ENCODE peak calls at places on chromosome 3, in seven cellular contexts. D is lower lobe of right lung, G is fibroblast of lung, H is psoas muscle, L is esophagus squamous epithelium, P is endodermal cell, F is WERI-Rb-1. O is an unnamed sample.

GRCh38 chr3:52046186-52046913 is 10.0 kb downstream of the DUSP7 start:
- DNase-seq in F (no peak), G (peak; percentile 91), P (no peak), D (no peak), L (no peak), H (peak; percentile 56), O (peak; percentile 91)

GRCh38 chr3:94413721-94414106 is 350.9 kb downstream of the NSUN3 start:
- DNase-seq in F (no peak), D (no peak), L (no peak), G (peak; percentile 87), H (no peak), P (no peak), O (peak; percentile 69)

GRCh38 chr3:172254542-172254941 is 193.7 kb downstream of the GHSR start:
- DNase-seq in F (no peak), D (no peak), L (no peak), G (no peak), H (no peak), P (no peak), O (no peak)

GRCh38 chr3:127690106-127690505 is 17.4 kb downstream of the ABTB1 start:
- DNase-seq in L (no peak), P (peak; percentile 74), D (peak; percentile 37), H (no peak), G (peak; percentile 49), F (no peak), O (peak; percentile 69)

GRCh38 chr3:32759342-32759741 is 58.5 kb upstream of the TRIM71 start:
- DNase-seq in H (no peak), L (no peak), F (no peak), P (no peak), G (no peak), D (no peak), O (no peak)

GRCh38 chr3:98824256-98824655 is 61.1 kb downstream of the ST3GAL6 start:
- DNase-seq in P (no peak), H (no peak), G (peak; percentile 62), L (no peak), F (no peak), D (no peak), O (no peak)

GRCh38 chr3:172333042-172333377 is 115.2 kb downstream of the GHSR start:
- DNase-seq in D (no peak), L (no peak), H (no peak), G (no peak), F (no peak), P (no peak), O (no peak)

GRCh38 chr3:186160691-186161243 is 51.9 kb upstream of the ETV5 start:
- DNase-seq in G (no peak), F (no peak), L (no peak), D (no peak), P (no peak), H (no peak), O (no peak)

GRCh38 chr3:154540950-154541604 is 111.1 kb upstream of the GPR149 start:
- DNase-seq in F (no peak), D (no peak), P (no peak), G (no peak), H (no peak), L (no peak), O (no peak)

GRCh38 chr3:49017229-49017615 is 1.2 kb downstream of the DALRD3 start:
- DNase-seq in H (no peak), P (no peak), F (no peak), D (no peak), G (no peak), L (no peak), O (no peak)

GRCh38 chr3:37741644-37742043 is 120.0 kb upstream of the CTDSPL start:
- DNase-seq in D (peak; percentile 76), P (no peak), L (no peak), G (peak; percentile 9), F (peak; percentile 61), H (peak; percentile 49), O (no peak)

GRCh38 chr3:123453675-123454074 is 4.8 kb upstream of the ADCY5 start:
- DNase-seq in D (no peak), G (no peak), L (no peak), H (no peak), F (no peak), P (no peak), O (no peak)

GRCh38 chr3:179452166-179452544 is 885 bp upstream of the GNB4 start:
- DNase-seq in L (no peak), G (peak; percentile 91), F (no peak), P (no peak), D (no peak), H (no peak), O (peak; percentile 80)

GRCh38 chr3:124557433-124558232 is 172.6 kb upstream of the UMPS start:
- DNase-seq in G (peak; percentile 17), H (no peak), D (no peak), L (no peak), F (no peak), P (peak; percentile 54), O (peak; percentile 52)

GRCh38 chr3:17258823-17259436 is 374.2 kb downstream of the PLCL2 start:
- DNase-seq in D (no peak), F (no peak), G (peak; percentile 55), H (no peak), L (no peak), P (no peak), O (no peak)

GRCh38 chr3:52770581-52771333 is at the start of gene NEK4:
- DNase-seq in P (peak; percentile 97), H (peak; percentile 93), L (peak; percentile 50), D (peak; percentile 96), F (peak; percentile 96), G (peak; percentile 89), O (peak; percentile 86)

GRCh38 chr3:183818706-183819624 is 6.4 kb downstream of the MAP6D1 start:
- DNase-seq in G (no peak), P (no peak), D (no peak), F (no peak), L (no peak), H (no peak), O (no peak)

GRCh38 chr3:127056976-127057375 is 74.1 kb downstream of the PLXNA1 start:
- DNase-seq in D (no peak), P (no peak), G (no peak), F (no peak), H (no peak), L (no peak), O (no peak)

GRCh38 chr3:190514163-190515153 is 573 bp downstream of the IL1RAP start:
- DNase-seq in D (peak; percentile 76), G (peak; percentile 62), H (peak; percentile 38), L (no peak), F (peak; percentile 8), P (peak; percentile 74), O (peak; percentile 38)

GRCh38 chr3:68070186-68070585 is 415.8 kb upstream of the SUCLG2 start:
- DNase-seq in P (no peak), D (no peak), L (no peak), G (no peak), F (no peak), H (no peak), O (no peak)

GRCh38 chr3:110015231-110015963 is 678.1 kb upstream of the DPPA4 start:
- DNase-seq in G (no peak), P (no peak), D (no peak), L (no peak), F (no peak), H (no peak), O (no peak)

GRCh38 chr3:181333394-181333793 is 343.9 kb upstream of the DNAJC19 start:
- DNase-seq in D (no peak), L (no peak), G (no peak), P (no peak), F (no peak), H (no peak), O (no peak)

DNA sequence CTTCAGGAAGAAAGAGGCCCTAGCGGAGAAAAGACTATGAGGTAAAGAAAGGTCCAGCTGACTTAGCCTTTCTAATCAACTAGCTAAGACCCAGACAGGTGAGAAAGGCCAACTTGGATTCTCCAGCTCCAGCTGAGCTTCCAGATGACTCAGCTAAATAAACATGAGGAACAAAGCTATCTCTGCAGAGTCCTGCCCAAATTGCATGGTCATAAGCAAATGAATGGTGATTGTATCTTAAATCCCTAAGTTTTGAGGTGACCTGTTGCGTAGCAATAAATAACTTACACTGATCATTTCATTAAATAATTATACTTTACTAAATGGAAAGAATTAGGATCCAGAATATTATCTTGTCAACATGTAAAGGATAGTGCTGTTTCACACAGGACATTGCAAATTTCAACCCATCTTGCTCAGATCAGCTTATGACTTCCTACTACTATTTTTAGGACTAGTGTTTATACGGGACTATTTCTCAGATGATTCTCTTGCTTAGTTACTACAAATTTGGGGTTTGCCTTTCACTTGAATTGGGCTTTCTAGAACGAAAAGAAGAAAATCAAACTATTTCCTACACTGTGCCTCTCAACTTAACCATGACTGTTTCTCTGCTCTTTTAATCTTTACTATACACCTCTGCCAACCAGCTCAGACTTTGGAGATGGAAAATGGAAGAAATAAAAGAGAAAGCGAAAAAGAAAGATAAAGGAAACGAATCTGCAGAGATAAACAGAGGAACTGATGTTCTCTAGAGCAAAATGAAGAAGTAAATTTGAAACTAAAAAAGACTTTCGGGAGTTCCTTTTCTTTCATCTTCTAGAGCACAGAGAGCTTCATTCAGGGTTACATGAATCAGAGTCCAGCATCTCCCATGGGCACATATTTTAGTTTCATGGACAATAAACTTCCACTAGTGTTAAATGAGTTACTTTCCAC is 6.6 kb upstream of the ADGRG7 start:
- DNase-seq in P (peak; percentile 76), G (peak; percentile 18), H (no peak), F (no peak), D (no peak), L (no peak), O (peak; percentile 43)
- H3K4me3 ChIP-seq in P (peak overlapping the region; percentile 38), G (no peak overlapping the region), H (no peak overlapping the region), F (no peak overlapping the region), D (no peak overlapping the region), L (peak overlapping the region; percentile 39), O (no peak overlapping the region)

GRCh38 chr3:8336456-8336855 is 165.2 kb upstream of the LMCD1 start:
- DNase-seq in G (no peak), P (peak; percentile 70), D (no peak), F (no peak), H (no peak), L (no peak), O (no peak)
- H3K27ac ChIP-seq in G (no peak overlapping the region), P (no peak overlapping the region), D (no peak overlapping the region), F (no peak overlapping the region), H (no peak overlapping the region), L (no peak overlapping the region), O (no peak overlapping the region)

GRCh38 chr3:148379763-148380162 is 317.9 kb upstream of the AGTR1 start:
- DNase-seq in P (no peak), F (peak; percentile 8), D (no peak), H (no peak), G (peak; percentile 81), L (no peak), O (peak; percentile 64)
- TF ChIP-seq CTCF in P (peak; percentile 84), F (peak; percentile 55), D (peak; percentile 47), H (peak; percentile 46), G (peak; percentile 59), L (no peak), O (peak; percentile 57)

GRCh38 chr3:42902257-42902656 is 3.7 kb upstream of the ZNF662 start:
- DNase-seq in F (no peak), L (no peak), H (no peak), G (no peak), P (no peak), D (no peak), O (no peak)

GRCh38 chr3:42904076-42904475 is 1.9 kb upstream of the ZNF662 start:
- DNase-seq in G (no peak), H (no peak), D (no peak), P (no peak), L (no peak), F (no peak), O (no peak)

GRCh38 chr3:42898896-42899675 is 6.9 kb upstream of the ZNF662 start:
- DNase-seq in F (no peak), G (no peak), P (peak; percentile 41), D (no peak), H (no peak), L (no peak), O (no peak)

GRCh38 chr3:42900731-42901420 is 5.1 kb upstream of the ZNF662 start:
- DNase-seq in F (no peak), H (no peak), D (no peak), L (no peak), G (no peak), P (no peak), O (no peak)

GRCh38 chr3:42900226-42900625 is 5.7 kb upstream of the ZNF662 start:
- DNase-seq in G (no peak), D (no peak), P (peak; percentile 5), L (no peak), H (no peak), F (no peak), O (no peak)
- H3K4me3 ChIP-seq in G (no peak overlapping the region), D (no peak overlapping the region), P (no peak overlapping the region), L (no peak overlapping the region), H (no peak overlapping the region), F (no peak overlapping the region), O (no peak overlapping the region)